ENCODE peak calls at places on chromosome 10, in four cellular contexts. A is Daoy, R is heart right ventricle, J is NCI-H2081 treated with DMSO at 0.1 percent for 48 hours. O is an unnamed sample.

GRCh38 chr10:117462424-117462792 is 80.1 kb upstream of the EMX2 start:
- DNase-seq in A (peak), R (no peak), J (no peak), O (no peak)

GRCh38 chr10:102752934-102753664 is 9.4 kb downstream of the WBP1L start:
- DNase-seq in A (peak), R (no peak), J (no peak), O (no peak)

GRCh38 chr10:49139000-49139865 is 5.4 kb upstream of the FAM170B start:
- DNase-seq in A (peak), R (no peak), J (no peak), O (no peak)

GRCh38 chr10:22427890-22428571 is 82.7 kb downstream of the SPAG6 start:
- DNase-seq in A (peak), R (no peak), J (no peak), O (peak)

GRCh38 chr10:7519351-7519750 is 108.5 kb upstream of the SFMBT2 start:
- DNase-seq in A (peak), R (no peak), J (no peak), O (peak)

GRCh38 chr10:123681285-123681684 is 15.1 kb downstream of the GPR26 start:
- DNase-seq in A (no peak), R (no peak), J (no peak), O (no peak)

GRCh38 chr10:46523881-46524470 is 32.5 kb downstream of the GPRIN2 start:
- DNase-seq in A (peak), R (no peak), J (no peak), O (peak)

GRCh38 chr10:101611506-101611905 is 23.4 kb downstream of the DPCD start:
- DNase-seq in A (peak), R (no peak), J (no peak), O (no peak)

GRCh38 chr10:77713506-77714280 is 76.1 kb upstream of the KCNMA1 start:
- DNase-seq in A (no peak), R (no peak), J (no peak), O (no peak)

GRCh38 chr10:67259319-67259929 is 333.6 kb downstream of the LRRTM3 start:
- DNase-seq in A (no peak), R (no peak), J (no peak), O (no peak)

GRCh38 chr10:37680243-37680683 is 177.1 kb downstream of the ZNF248 start:
- DNase-seq in A (no peak), R (no peak), J (no peak), O (no peak)

GRCh38 chr10:22103701-22104100 is 100.2 kb upstream of the DNAJC1 start:
- DNase-seq in A (no peak), R (no peak), J (no peak), O (no peak)

GRCh38 chr10:66440562-66440961 is 485.3 kb upstream of the LRRTM3 start:
- DNase-seq in A (no peak), R (no peak), J (no peak), O (no peak)

GRCh38 chr10:30374353-30374752 is 25.3 kb upstream of the MTPAP start:
- DNase-seq in A (peak), R (no peak), J (no peak), O (no peak)

GRCh38 chr10:110214380-110214826 is 7.0 kb downstream of the MXI1 start:
- DNase-seq in A (no peak), R (no peak), J (no peak), O (no peak)

GRCh38 chr10:118568327-118568848 is 27.1 kb downstream of the PRLHR start:
- DNase-seq in A (peak), R (no peak), J (no peak), O (no peak)

GRCh38 chr10:78838141-78838540 is 230.6 kb upstream of the ZMIZ1 start:
- DNase-seq in A (no peak), R (no peak), J (no peak), O (no peak)

GRCh38 chr10:124701881-124702656 is 42.1 kb downstream of the FAM53B start:
- DNase-seq in A (no peak), R (peak), J (no peak), O (no peak)

GRCh38 chr10:101043356-101043707 is 12.3 kb downstream of the SFXN3 start:
- DNase-seq in A (no peak), R (no peak), J (no peak), O (no peak)

GRCh38 chr10:91551856-91552255 is 81.0 kb downstream of the PPP1R3C start:
- DNase-seq in A (peak), R (peak), J (no peak), O (no peak)

GRCh38 chr10:24897326-24897926 is 55.0 kb downstream of the PRTFDC1 start:
- DNase-seq in A (peak), R (no peak), J (no peak), O (no peak)

GRCh38 chr10:77926566-77927342 is at the start of gene DLG5:
- DNase-seq in A (peak), R (peak), J (no peak), O (no peak)

GRCh38 chr10:86500846-86501245 is 20.7 kb downstream of the WAPL start:
- DNase-seq in A (no peak), R (no peak), J (no peak), O (no peak)

GRCh38 chr10:63675171-63675570 is 154.0 kb downstream of the REEP3 start:
- DNase-seq in A (no peak), R (no peak), J (no peak), O (no peak)